ENCODE peak calls at places on chromosomes 11 and 22, in seven cellular contexts. R, L, P, V, H, O and M are unnamed samples.

GRCh38 chr11:35236667-35237003 is 97.7 kb downstream of the CD44 start:
- DNase-seq in R (no peak), L (no peak), P (no peak), V (peak; percentile 43), H (peak; percentile 3), O (peak; percentile 27), M (no peak)

GRCh38 chr11:121210445-121210970 is 82.1 kb upstream of the SC5D start:
- DNase-seq in R (no peak), L (no peak), P (no peak), V (no peak), H (no peak), O (no peak), M (no peak)

GRCh38 chr11:8069771-8070170 is 11.2 kb upstream of the TUB start:
- DNase-seq in R (no peak), L (no peak), P (no peak), V (no peak), H (no peak), O (no peak), M (no peak)

GRCh38 chr22:49035818-49036457 is 791.7 kb downstream of the BRD1 start:
- DNase-seq in R (peak; percentile 9), L (no peak), P (no peak), V (no peak), H (no peak), O (no peak), M (no peak)

GRCh38 chr22:21025763-21026755 is 6.3 kb downstream of the SLC7A4 start:
- DNase-seq in R (no peak), L (no peak), P (no peak), V (no peak), H (no peak), O (no peak), M (no peak)

GRCh38 chr11:94791216-94791889 is 23.2 kb downstream of the AMOTL1 start:
- DNase-seq in R (no peak), L (no peak), P (no peak), V (peak; percentile 50), H (no peak), O (no peak), M (no peak)

GRCh38 chr11:6298605-6299004 is 21.7 kb downstream of the CAVIN3 start:
- DNase-seq in R (no peak), L (peak; percentile 23), P (no peak), V (peak; percentile 45), H (peak; percentile 17), O (no peak), M (no peak)

GRCh38 chr11:2074266-2074825 is 64.8 kb downstream of the IGF2 start:
- DNase-seq in R (no peak), L (no peak), P (no peak), V (no peak), H (no peak), O (no peak), M (no peak)

GRCh38 chr11:33779849-33780528 is 5.7 kb upstream of the FBXO3 start:
- DNase-seq in R (no peak), L (no peak), P (no peak), V (peak; percentile 84), H (no peak), O (no peak), M (no peak)

GRCh38 chr11:62554377-62554776 is 7.8 kb upstream of the AHNAK start:
- DNase-seq in R (no peak), L (no peak), P (no peak), V (no peak), H (no peak), O (no peak), M (no peak)

GRCh38 chr11:59188954-59189353 is 17.0 kb downstream of the DTX4 start:
- DNase-seq in R (no peak), L (no peak), P (no peak), V (peak; percentile 44), H (no peak), O (no peak), M (no peak)

GRCh38 chr11:94803491-94803890 is 35.3 kb downstream of the AMOTL1 start:
- DNase-seq in R (no peak), L (no peak), P (no peak), V (no peak), H (no peak), O (no peak), M (no peak)

GRCh38 chr22:29331213-29331612 is 15.7 kb upstream of the RASL10A start:
- DNase-seq in R (no peak), L (no peak), P (no peak), V (peak; percentile 25), H (no peak), O (no peak), M (no peak)

GRCh38 chr11:10308208-10308954 is 3.5 kb downstream of the ADM start:
- DNase-seq in R (no peak), L (no peak), P (no peak), V (peak; percentile 44), H (no peak), O (no peak), M (no peak)

GRCh38 chr11:65448074-65448417 is 25.4 kb downstream of the NEAT1 start:
- DNase-seq in R (no peak), L (no peak), P (no peak), V (peak; percentile 55), H (no peak), O (no peak), M (no peak)

GRCh38 chr11:128503231-128503991 is 83.9 kb downstream of the ETS1 start:
- DNase-seq in R (no peak), L (no peak), P (no peak), V (peak; percentile 65), H (no peak), O (no peak), M (no peak)

GRCh38 chr11:60767388-60767811 is 10.7 kb downstream of the MS4A15 start:
- DNase-seq in R (no peak), L (peak; percentile 18), P (no peak), V (no peak), H (no peak), O (no peak), M (no peak)

GRCh38 chr11:108324587-108324986 is 101.7 kb downstream of the ATM start:
- DNase-seq in R (no peak), L (no peak), P (no peak), V (peak; percentile 17), H (peak; percentile 18), O (no peak), M (no peak)

GRCh38 chr22:24410110-24410856 is 17.1 kb upstream of the ADORA2A start:
- DNase-seq in R (no peak), L (no peak), P (no peak), V (no peak), H (no peak), O (no peak), M (no peak)

GRCh38 chr11:87306260-87306861 is 268.6 kb downstream of the TMEM135 start:
- DNase-seq in R (no peak), L (no peak), P (no peak), V (no peak), H (no peak), O (no peak), M (no peak)

GRCh38 chr11:68665471-68665870 is 18.9 kb upstream of the GAL start:
- DNase-seq in R (no peak), L (no peak), P (no peak), V (no peak), H (no peak), O (no peak), M (no peak)

GRCh38 chr11:112162761-112163669 is 879 bp downstream of the IL18 start:
- DNase-seq in R (no peak), L (no peak), P (no peak), V (no peak), H (no peak), O (no peak), M (no peak)

GRCh38 chr22:44710474-44711235 is 8.7 kb downstream of the PRR5 start:
- DNase-seq in R (no peak), L (peak; percentile 9), P (no peak), V (no peak), H (no peak), O (no peak), M (no peak)

GRCh38 chr11:117172678-117173421 is 5.7 kb upstream of the SIDT2 start:
- DNase-seq in R (no peak), L (peak; percentile 39), P (no peak), V (peak; percentile 87), H (no peak), O (no peak), M (no peak)

GRCh38 chr11:123122341-123122740 is 60.4 kb upstream of the HSPA8 start:
- DNase-seq in R (no peak), L (peak; percentile 56), P (no peak), V (peak; percentile 91), H (no peak), O (no peak), M (no peak)

GRCh38 chr11:75170463-75171201 is 19.7 kb downstream of the SLCO2B1 start:
- DNase-seq in R (no peak), L (peak; percentile 71), P (no peak), V (no peak), H (no peak), O (no peak), M (no peak)

GRCh38 chr11:70448983-70449567 is 50.7 kb downstream of the CTTN start:
- DNase-seq in R (no peak), L (no peak), P (no peak), V (no peak), H (no peak), O (no peak), M (no peak)

GRCh38 chr11:45895553-45896259 is 10.3 kb downstream of the MAPK8IP1 start:
- DNase-seq in R (no peak), L (no peak), P (no peak), V (no peak), H (no peak), O (no peak), M (no peak)

GRCh38 chr22:40718250-40719204 is 39.2 kb downstream of the MCHR1 start:
- DNase-seq in R (no peak), L (no peak), P (no peak), V (no peak), H (no peak), O (no peak), M (no peak)

GRCh38 chr11:106422585-106422984 is 345.1 kb downstream of the AASDHPPT start:
- DNase-seq in R (no peak), L (no peak), P (no peak), V (no peak), H (no peak), O (no peak), M (no peak)

GRCh38 chr11:132590554-132590953 is 941.7 kb downstream of the OPCML start:
- DNase-seq in R (no peak), L (no peak), P (no peak), V (no peak), H (no peak), O (no peak), M (no peak)

GRCh38 chr11:127888396-127888795 is 699.0 kb downstream of the ETS1 start:
- DNase-seq in R (no peak), L (no peak), P (no peak), V (no peak), H (no peak), O (no peak), M (no peak)

GRCh38 chr11:123441161-123441560 is 11.1 kb downstream of the GRAMD1B start:
- DNase-seq in R (no peak), L (no peak), P (no peak), V (no peak), H (no peak), O (no peak), M (no peak)

GRCh38 chr11:8959546-8960166 is 4.6 kb downstream of the TMEM9B start:
- DNase-seq in R (no peak), L (peak; percentile 9), P (peak; percentile 14), V (peak; percentile 91), H (peak; percentile 79), O (peak; percentile 37), M (peak; percentile 57)

GRCh38 chr22:22884888-22885840 is 2.5 kb upstream of the IGLL5 start:
- DNase-seq in R (no peak), L (no peak), P (no peak), V (no peak), H (no peak), O (no peak), M (peak; percentile 68)

GRCh38 chr11:74925281-74925680 is 23.6 kb downstream of the XRRA1 start:
- DNase-seq in R (no peak), L (no peak), P (no peak), V (no peak), H (no peak), O (no peak), M (no peak)